ENCODE peak calls at places on chromosomes 12 and 14, in five cellular contexts. I, E, A, F and Q are unnamed samples.

GRCh38 chr12:44915958-44916357 is 39.8 kb upstream of the NELL2 start:
- DNase-seq in E (no peak), F (no peak), A (no peak), I (no peak), Q (no peak)

GRCh38 chr14:95157987-95158712 is 821 bp upstream of the DICER1 start:
- DNase-seq in F (no peak), I (no peak), E (no peak), A (no peak), Q (peak)

GRCh38 chr12:85575115-85576096 is 260.8 kb downstream of the RASSF9 start:
- DNase-seq in I (no peak), F (no peak), A (peak), E (peak), Q (no peak)

GRCh38 chr14:99731536-99732435 is 47.7 kb downstream of the CYP46A1 start:
- DNase-seq in F (peak), E (peak), A (no peak), I (peak), Q (peak)

GRCh38 chr12:110733857-110734373 is 8.8 kb downstream of the PPP1CC start:
- DNase-seq in A (no peak), I (no peak), E (no peak), F (no peak), Q (no peak)

GRCh38 chr14:60722836-60723217 is 1.3 kb downstream of the SIX4 start:
- DNase-seq in E (peak), I (no peak), F (no peak), A (no peak), Q (no peak)

GRCh38 chr12:63792333-63792732 is 12.6 kb downstream of the RXYLT1 start:
- DNase-seq in F (no peak), I (no peak), A (no peak), E (no peak), Q (no peak)

GRCh38 chr14:73223049-73223448 is 14.3 kb upstream of the PAPLN start:
- DNase-seq in A (peak), E (no peak), I (no peak), F (no peak), Q (no peak)

GRCh38 chr14:31954991-31955390 is 122.1 kb upstream of the ARHGAP5 start:
- DNase-seq in E (no peak), F (no peak), A (no peak), I (no peak), Q (no peak)

GRCh38 chr14:47278233-47278842 is 397.1 kb downstream of the MDGA2 start:
- DNase-seq in I (no peak), F (no peak), A (no peak), E (peak), Q (no peak)

GRCh38 chr12:23564454-23564853 is 385.0 kb downstream of the SOX5 start:
- DNase-seq in E (no peak), F (no peak), A (no peak), I (no peak), Q (no peak)

GRCh38 chr12:23561536-23561935 is 387.9 kb downstream of the SOX5 start:
- DNase-seq in F (no peak), I (no peak), A (no peak), E (no peak), Q (no peak)

GRCh38 chr12:23560611-23561010 is 388.9 kb downstream of the SOX5 start:
- DNase-seq in A (peak), E (no peak), I (no peak), F (no peak), Q (no peak)

GRCh38 chr12:23569388-23569787 is 380.1 kb downstream of the SOX5 start:
- DNase-seq in F (no peak), A (no peak), I (no peak), E (no peak), Q (no peak)

DNA sequence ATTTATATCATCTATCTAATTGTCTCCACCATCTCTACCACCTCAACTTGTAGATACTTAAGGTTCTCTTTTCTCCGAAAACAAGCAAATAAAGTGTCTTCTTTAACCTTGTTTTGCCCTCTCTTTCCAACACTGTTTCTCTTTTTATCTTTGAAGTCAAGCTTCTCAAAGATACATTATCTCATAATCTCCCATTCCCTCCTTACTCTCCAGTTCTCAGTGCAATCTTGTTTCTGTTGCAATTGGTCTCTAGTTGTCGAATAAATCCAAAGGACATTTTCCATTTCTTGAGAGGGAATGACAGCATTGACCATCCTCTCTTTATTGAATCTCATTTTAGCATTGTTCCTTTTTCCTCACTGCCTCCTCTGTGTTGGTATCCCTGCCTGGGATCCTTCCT is 383.3 kb downstream of the SOX5 start:
- DNase-seq in F (no peak), A (no peak), E (no peak), I (no peak), Q (no peak)
- TF ChIP-seq EP300 in F (no peak), A (no peak), E (no peak), I (no peak), Q (no peak)

GRCh38 chr12:69600804-69601203 is 9.9 kb downstream of the LRRC10 start:
- DNase-seq in F (no peak), A (no peak), I (no peak), E (no peak), Q (no peak)

GRCh38 chr12:69598174-69598753 is 12.4 kb downstream of the LRRC10 start:
- DNase-seq in E (no peak), A (no peak), I (no peak), F (no peak), Q (no peak)

GRCh38 chr12:69608114-69608513 is 2.6 kb downstream of the LRRC10 start:
- DNase-seq in I (no peak), F (no peak), A (no peak), E (no peak), Q (no peak)

GRCh38 chr12:69601962-69602685 is 8.6 kb downstream of the LRRC10 start:
- DNase-seq in A (no peak), I (no peak), E (no peak), F (no peak), Q (no peak)

GRCh38 chr12:69602954-69603353 is 7.8 kb downstream of the LRRC10 start:
- DNase-seq in A (no peak), E (no peak), I (no peak), F (no peak), Q (no peak)
- TF ChIP-seq CTCF in A (no peak), E (no peak), I (no peak), F (no peak), Q (no peak)

GRCh38 chr12:52907092-52907810 is 2.4 kb upstream of the KRT8 start:
- DNase-seq in E (peak), I (no peak), A (no peak), F (no peak), Q (peak)
- TF ChIP-seq EP300 in E (peak), I (no peak), A (no peak), F (no peak), Q (no peak)

GRCh38 chr14:89212386-89213235 is 204.4 kb downstream of the FOXN3 start:
- DNase-seq in E (no peak), F (no peak), A (no peak), I (no peak), Q (no peak)

GRCh38 chr14:89215166-89215940 is 201.7 kb downstream of the FOXN3 start:
- DNase-seq in E (no peak), I (no peak), A (no peak), F (no peak), Q (no peak)

GRCh38 chr14:89217876-89218275 is 199.2 kb downstream of the FOXN3 start:
- DNase-seq in I (no peak), F (no peak), A (no peak), E (no peak), Q (no peak)

GRCh38 chr14:89219056-89219455 is 198.0 kb downstream of the FOXN3 start:
- DNase-seq in I (no peak), E (no peak), A (no peak), F (no peak), Q (no peak)

GRCh38 chr14:89214221-89214965 is 202.6 kb downstream of the FOXN3 start:
- DNase-seq in F (no peak), A (no peak), E (peak), I (peak), Q (no peak)
- TF ChIP-seq CTCF in F (no peak), A (no peak), E (no peak), I (no peak), Q (no peak)